ENCODE peak calls at places on chromosomes 12 and 14, in nine cellular contexts. J is naive thymus-derived CD4-positive, alpha-beta T cell; W is right lobe of liver; L is OCI-LY7; Z is IMR-90; F is CD8-positive, alpha-beta memory T cell; A is GM23338; X is kidney; Y is mammary epithelial cell. N is an unnamed sample.
A peak's percentile ranks its signal among the peaks of the same experiment; 100 is the strongest.

GRCh38 chr12:104586325-104587048 is 129.7 kb downstream of the CHST11 start:
- DNase-seq in J (no peak), W (no peak), L (no peak), Z (no peak), F (no peak), A (no peak), X (no peak), Y (no peak), N (no peak)

GRCh38 chr12:9719835-9720234 is 13.1 kb downstream of the CLECL1 start:
- DNase-seq in J (no peak), W (no peak), L (no peak), Z (no peak), F (no peak), A (no peak), X (no peak), Y (no peak), N (no peak)

GRCh38 chr12:77161944-77162343 is 96.6 kb upstream of the E2F7 start:
- DNase-seq in J (no peak), W (no peak), L (no peak), Z (no peak), F (no peak), A (peak; percentile 37), X (no peak), Y (no peak), N (no peak)

GRCh38 chr12:62659457-62660295 is 193.1 kb downstream of the MON2 start:
- DNase-seq in J (no peak), W (no peak), L (no peak), Z (no peak), F (no peak), A (peak; percentile 96), X (no peak), Y (no peak), N (peak; percentile 53)

GRCh38 chr14:22131749-22132476 is 457.1 kb downstream of the DAD1 start:
- DNase-seq in J (no peak), W (no peak), L (peak; percentile 39), Z (peak; percentile 3), F (no peak), A (peak; percentile 72), X (no peak), Y (no peak), N (no peak)

GRCh38 chr12:15599266-15600037 is 189.7 kb downstream of the EPS8 start:
- DNase-seq in J (no peak), W (no peak), L (no peak), Z (peak; percentile 81), F (no peak), A (no peak), X (no peak), Y (peak; percentile 25), N (no peak)

GRCh38 chr14:93977790-93978581 is 1.6 kb upstream of the ASB2 start:
- DNase-seq in J (peak; percentile 85), W (no peak), L (peak; percentile 86), Z (no peak), F (peak; percentile 82), A (no peak), X (peak; percentile 47), Y (peak; percentile 42), N (no peak)

GRCh38 chr12:23824358-23824757 is 125.1 kb downstream of the SOX5 start:
- DNase-seq in J (no peak), W (no peak), L (no peak), Z (no peak), F (no peak), A (no peak), X (peak; percentile 37), Y (no peak), N (no peak)

GRCh38 chr12:47778842-47779241 is 5.8 kb downstream of the SLC48A1 start:
- DNase-seq in J (no peak), W (no peak), L (no peak), Z (no peak), F (no peak), A (no peak), X (peak; percentile 80), Y (no peak), N (no peak)

DNA sequence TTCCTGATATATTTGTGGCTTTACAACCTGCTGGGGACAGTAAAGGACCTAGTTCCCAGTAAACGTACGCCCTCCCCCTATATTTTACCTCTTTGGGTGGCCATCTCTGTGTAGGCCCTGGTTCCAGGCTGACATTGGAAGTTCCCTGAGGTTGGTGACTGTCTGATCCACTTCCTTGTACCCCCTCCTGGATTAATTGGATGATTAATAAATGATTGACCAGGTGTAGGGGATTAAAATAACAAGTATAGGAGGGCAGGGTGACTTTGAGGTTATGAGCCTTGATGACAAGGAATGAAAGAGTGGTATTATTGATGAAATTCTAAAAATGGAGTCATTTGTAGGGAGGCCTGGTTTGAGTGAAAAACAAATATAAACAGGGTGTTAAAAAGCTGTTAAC is 9.6 kb downstream of the SUSD6 start:
- DNase-seq in J (no peak), W (no peak), L (no peak), Z (no peak), F (no peak), A (no peak), X (no peak), Y (no peak), N (no peak)
- H3K4me1 ChIP-seq in J (peaks cover 93% of the 10 kb centered on the region), W (peaks cover 43% of the 10 kb centered on the region), L (peaks cover 98% of the 10 kb centered on the region), Z (peaks cover 22% of the 10 kb centered on the region), F (peaks cover 94% of the 10 kb centered on the region), A (no peaks in the 10 kb centered on the region), X (peaks cover 85% of the 10 kb centered on the region), Y (peaks cover 63% of the 10 kb centered on the region), N (peaks cover 37% of the 10 kb centered on the region)

GRCh38 chr12:3747976-3748619 is 4.8 kb downstream of the CRACR2A start:
- DNase-seq in J (no peak), W (peak; percentile 41), L (no peak), Z (no peak), F (no peak), A (no peak), X (no peak), Y (no peak), N (no peak)
- H3K36me3 ChIP-seq in J (peaks cover 12% of the 10 kb centered on the region), W (no peaks in the 10 kb centered on the region), L (peaks cover 41% of the 10 kb centered on the region), Z (no peaks in the 10 kb centered on the region), F (peaks cover 5% of the 10 kb centered on the region), A (no peaks in the 10 kb centered on the region), X (no peaks in the 10 kb centered on the region), Y (no peaks in the 10 kb centered on the region), N (no peaks in the 10 kb centered on the region)

DNA sequence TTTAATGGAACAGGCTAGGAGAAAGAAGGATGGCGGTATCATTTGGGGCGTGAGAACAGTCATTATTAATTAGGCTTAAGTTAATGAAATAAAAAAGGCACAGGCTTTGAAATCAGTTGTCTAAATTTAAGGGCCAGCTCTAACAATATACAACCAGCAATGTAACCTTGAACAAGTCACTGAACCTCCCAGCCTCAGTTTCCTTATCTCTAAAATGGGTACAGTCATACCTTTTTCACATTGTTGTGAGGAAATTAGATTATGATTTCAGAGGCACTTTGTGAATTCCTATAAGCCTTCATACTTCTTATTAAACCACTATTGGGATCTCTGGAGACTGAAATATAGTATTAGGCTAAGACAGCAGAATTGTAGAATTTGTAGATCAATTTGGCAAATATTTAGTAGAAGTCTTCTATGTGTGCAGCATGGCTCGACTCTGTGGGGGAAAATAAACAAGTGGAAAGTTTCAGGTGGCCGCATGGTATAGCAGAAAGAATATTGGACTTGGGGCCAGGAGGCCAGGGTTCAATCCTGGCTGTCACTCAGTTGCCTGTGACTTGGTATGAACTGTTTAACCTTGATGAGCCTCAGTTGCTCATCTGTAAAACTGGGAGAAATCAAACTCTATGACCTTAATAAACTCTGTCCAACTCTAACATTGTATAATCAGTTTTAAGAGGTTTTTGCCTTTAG is 117.7 kb downstream of the ETV6 start:
- DNase-seq in J (no peak), W (no peak), L (no peak), Z (no peak), F (no peak), A (no peak), X (no peak), Y (no peak), N (no peak)
- H3K4me3 ChIP-seq in J (no peak overlapping the region), W (no peak overlapping the region), L (no peak overlapping the region), Z (no peak overlapping the region), F (no peak overlapping the region), A (no peak overlapping the region), X (no peak overlapping the region), Y (no peak overlapping the region), N (no peak overlapping the region)

GRCh38 chr12:113227169-113227568 is 5.9 kb downstream of the TPCN1 start:
- DNase-seq in J (no peak), W (no peak), L (no peak), Z (no peak), F (no peak), A (no peak), X (peak; percentile 8), Y (no peak), N (no peak)
- H3K4me1 ChIP-seq in J (peaks cover 52% of the 10 kb centered on the region), W (peaks cover 50% of the 10 kb centered on the region), L (peaks cover 70% of the 10 kb centered on the region), Z (peaks cover 8% of the 10 kb centered on the region), F (peaks cover 57% of the 10 kb centered on the region), A (peaks cover 11% of the 10 kb centered on the region), X (peaks cover 42% of the 10 kb centered on the region), Y (peaks cover 21% of the 10 kb centered on the region), N (peaks cover 34% of the 10 kb centered on the region)

DNA sequence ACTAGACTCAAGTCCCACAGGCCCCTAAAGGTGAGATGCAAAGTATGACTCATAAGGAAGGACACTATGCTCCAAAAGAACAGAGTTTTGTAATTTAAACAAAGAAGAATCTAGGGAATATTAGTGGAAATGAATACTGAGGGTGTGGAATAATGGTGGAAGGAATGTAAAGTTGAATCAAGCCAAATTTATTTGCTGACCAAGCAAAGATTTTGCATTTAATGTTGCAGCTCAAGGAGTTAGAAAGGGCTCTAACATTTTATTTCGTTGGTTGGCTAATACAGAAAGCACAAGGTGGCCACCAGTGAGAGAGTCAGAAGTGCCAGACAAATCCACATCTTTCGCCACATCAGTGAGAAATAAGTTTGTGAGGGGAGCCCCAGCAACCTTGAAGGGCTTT is 550.3 kb downstream of the FOXG1 start:
- DNase-seq in J (no peak), W (no peak), L (no peak), Z (no peak), F (no peak), A (no peak), X (no peak), Y (no peak), N (no peak)
- H3K36me3 ChIP-seq in J (no peaks in the 10 kb centered on the region), W (no peaks in the 10 kb centered on the region), L (no peaks in the 10 kb centered on the region), Z (no peaks in the 10 kb centered on the region), F (no peaks in the 10 kb centered on the region), A (no peaks in the 10 kb centered on the region), X (no peaks in the 10 kb centered on the region), Y (no peaks in the 10 kb centered on the region), N (no peaks in the 10 kb centered on the region)

GRCh38 chr14:87992720-87993484 is at the start of gene GALC:
- DNase-seq in J (peak; percentile 91), W (peak; percentile 93), L (peak; percentile 86), Z (peak; percentile 89), F (peak; percentile 95), A (peak; percentile 95), X (peak; percentile 99), Y (peak; percentile 75), N (peak; percentile 89)
- H3K4me3 ChIP-seq in J (peak within 1 kb of the TSS; percentile 62), W (peak within 1 kb of the TSS; percentile 73), L (peak within 1 kb of the TSS; percentile 73), Z (peak within 1 kb of the TSS; percentile 65), F (peak within 1 kb of the TSS; percentile 89), A (peak within 1 kb of the TSS; percentile 64), X (peak within 1 kb of the TSS; percentile 84), Y (peak within 1 kb of the TSS; percentile 60), N (peak within 1 kb of the TSS; percentile 79)

DNA sequence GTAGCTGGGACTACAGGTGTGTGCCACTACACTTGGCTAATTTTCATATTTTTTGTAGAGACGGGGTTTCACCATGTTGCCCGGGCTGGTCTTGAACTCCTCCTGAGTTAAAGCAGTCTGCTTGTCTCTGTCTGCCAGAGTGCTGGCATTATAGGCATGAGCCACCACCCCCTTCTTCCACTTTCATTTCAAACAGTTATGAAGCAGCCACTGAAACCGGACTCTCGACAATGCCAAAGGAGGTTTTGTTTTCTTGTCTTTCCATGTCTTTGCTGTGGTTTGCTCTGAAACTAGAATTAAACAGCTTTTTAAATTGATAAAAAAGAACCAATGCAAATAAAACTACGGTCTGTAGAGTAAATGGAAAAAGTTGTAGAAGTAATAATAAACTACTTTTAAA is 30.4 kb downstream of the RAP1B start:
- DNase-seq in J (peak; percentile 15), W (no peak), L (peak; percentile 51), Z (no peak), F (peak; percentile 36), A (no peak), X (no peak), Y (peak; percentile 28), N (peak; percentile 32)
- H3K4me1 ChIP-seq in J (peaks cover 65% of the 10 kb centered on the region), W (peaks cover 9% of the 10 kb centered on the region), L (peaks cover 57% of the 10 kb centered on the region), Z (peaks cover 11% of the 10 kb centered on the region), F (peaks cover 81% of the 10 kb centered on the region), A (no peaks in the 10 kb centered on the region), X (no peaks in the 10 kb centered on the region), Y (peaks cover 6% of the 10 kb centered on the region), N (peaks cover 13% of the 10 kb centered on the region)

N was measured in SJSA1.